ENCODE peak calls at places on chromosomes 11 and 22, in four cellular contexts. One of them, this sample, is unnamed.

GRCh38 chr11:123561046-123561781 is 93.2 kb downstream of the SCN3B start:
- DNase-seq in K562: peak
- DNase-seq in SK-N-SH: peak
- DNase-seq in H1: no peak
- DNase-seq in this sample: peak

GRCh38 chr11:77191823-77192495 is 63.9 kb downstream of the MYO7A start:
- DNase-seq in K562: peak
- DNase-seq in H1: peak
- DNase-seq in SK-N-SH: peak
- DNase-seq in this sample: peak

GRCh38 chr22:41479671-41480396 is 10.9 kb downstream of the ACO2 start:
- DNase-seq in K562: no peak
- DNase-seq in SK-N-SH: no peak
- DNase-seq in H1: peak
- DNase-seq in this sample: peak

GRCh38 chr11:62579252-62579651 is 5.6 kb upstream of the EEF1G start:
- DNase-seq in SK-N-SH: no peak
- DNase-seq in H1: no peak
- DNase-seq in K562: no peak
- DNase-seq in this sample: no peak

GRCh38 chr22:37133304-37134018 is 16.3 kb downstream of the IL2RB start:
- DNase-seq in K562: no peak
- DNase-seq in SK-N-SH: no peak
- DNase-seq in H1: no peak
- DNase-seq in this sample: no peak

GRCh38 chr22:29011200-29011867 is 50.3 kb downstream of the C22orf31 start:
- DNase-seq in H1: no peak
- DNase-seq in SK-N-SH: no peak
- DNase-seq in K562: no peak
- DNase-seq in this sample: no peak

GRCh38 chr22:49521787-49522224 is 305.9 kb downstream of the BRD1 start:
- DNase-seq in H1: no peak
- DNase-seq in K562: no peak
- DNase-seq in SK-N-SH: no peak
- DNase-seq in this sample: no peak

GRCh38 chr11:11173316-11174025 is 179.6 kb downstream of the CSNK2A3 start:
- DNase-seq in H1: no peak
- DNase-seq in K562: no peak
- DNase-seq in SK-N-SH: no peak
- DNase-seq in this sample: no peak

GRCh38 chr11:127066426-127067090 is 66.0 kb upstream of the KIRREL3 start:
- DNase-seq in H1: no peak
- DNase-seq in K562: no peak
- DNase-seq in SK-N-SH: no peak
- DNase-seq in this sample: no peak

GRCh38 chr11:61814958-61815789 is 1.6 kb downstream of the FADS1 start:
- DNase-seq in SK-N-SH: peak
- DNase-seq in H1: peak
- DNase-seq in K562: peak
- DNase-seq in this sample: peak

GRCh38 chr11:79744941-79745340 is 304.1 kb upstream of the TENM4 start:
- DNase-seq in H1: no peak
- DNase-seq in SK-N-SH: no peak
- DNase-seq in K562: no peak
- DNase-seq in this sample: no peak

GRCh38 chr11:126133902-126134301 is 71.2 kb upstream of the CDON start:
- DNase-seq in H1: no peak
- DNase-seq in SK-N-SH: no peak
- DNase-seq in K562: no peak
- DNase-seq in this sample: no peak

GRCh38 chr22:47450876-47451475 is 688.5 kb downstream of the TBC1D22A start:
- DNase-seq in SK-N-SH: peak
- DNase-seq in H1: no peak
- DNase-seq in K562: no peak
- DNase-seq in this sample: no peak

GRCh38 chr11:45304111-45304991 is 18.2 kb upstream of the SYT13 start:
- DNase-seq in H1: no peak
- DNase-seq in K562: no peak
- DNase-seq in SK-N-SH: no peak
- DNase-seq in this sample: no peak

GRCh38 chr11:108774037-108774436 is 109.2 kb downstream of the DDX10 start:
- DNase-seq in H1: no peak
- DNase-seq in K562: no peak
- DNase-seq in SK-N-SH: no peak
- DNase-seq in this sample: no peak

GRCh38 chr11:65354265-65355012 is at the start of gene TIGD3:
- DNase-seq in SK-N-SH: peak
- DNase-seq in H1: peak
- DNase-seq in K562: peak
- DNase-seq in this sample: peak

GRCh38 chr11:65353900-65354264 is 669 bp upstream of the TIGD3 start:
- DNase-seq in K562: no peak
- DNase-seq in H1: no peak
- DNase-seq in SK-N-SH: no peak
- DNase-seq in this sample: peak

GRCh38 chr11:65356394-65356972 is 1.9 kb downstream of the TIGD3 start:
- DNase-seq in H1: no peak
- DNase-seq in SK-N-SH: no peak
- DNase-seq in K562: no peak
- DNase-seq in this sample: no peak

GRCh38 chr11:65355013-65355775 is 643 bp downstream of the TIGD3 start:
- DNase-seq in H1: no peak
- DNase-seq in SK-N-SH: peak
- DNase-seq in K562: peak
- DNase-seq in this sample: peak

GRCh38 chr11:65355776-65356393 is 1.3 kb downstream of the TIGD3 start:
- DNase-seq in K562: no peak
- DNase-seq in H1: no peak
- DNase-seq in SK-N-SH: no peak
- DNase-seq in this sample: peak
- TF ChIP-seq TEAD4 in K562: no peak
- TF ChIP-seq TEAD4 in H1: no peak
- TF ChIP-seq TEAD4 in SK-N-SH: no peak
- TF ChIP-seq TEAD4 in this sample: no peak

GRCh38 chr11:70466596-70466995 is 68.3 kb downstream of the CTTN start:
- DNase-seq in SK-N-SH: no peak
- DNase-seq in K562: no peak
- DNase-seq in H1: no peak
- DNase-seq in this sample: no peak

GRCh38 chr11:70466154-70466553 is 67.8 kb downstream of the CTTN start:
- DNase-seq in H1: no peak
- DNase-seq in K562: peak
- DNase-seq in SK-N-SH: no peak
- DNase-seq in this sample: no peak

GRCh38 chr11:70468256-70469230 is 70.2 kb downstream of the CTTN start:
- DNase-seq in K562: no peak
- DNase-seq in SK-N-SH: no peak
- DNase-seq in H1: no peak
- DNase-seq in this sample: no peak

GRCh38 chr11:70470127-70470526 is 71.8 kb downstream of the CTTN start:
- DNase-seq in H1: no peak
- DNase-seq in SK-N-SH: no peak
- DNase-seq in K562: no peak
- DNase-seq in this sample: no peak

DNA sequence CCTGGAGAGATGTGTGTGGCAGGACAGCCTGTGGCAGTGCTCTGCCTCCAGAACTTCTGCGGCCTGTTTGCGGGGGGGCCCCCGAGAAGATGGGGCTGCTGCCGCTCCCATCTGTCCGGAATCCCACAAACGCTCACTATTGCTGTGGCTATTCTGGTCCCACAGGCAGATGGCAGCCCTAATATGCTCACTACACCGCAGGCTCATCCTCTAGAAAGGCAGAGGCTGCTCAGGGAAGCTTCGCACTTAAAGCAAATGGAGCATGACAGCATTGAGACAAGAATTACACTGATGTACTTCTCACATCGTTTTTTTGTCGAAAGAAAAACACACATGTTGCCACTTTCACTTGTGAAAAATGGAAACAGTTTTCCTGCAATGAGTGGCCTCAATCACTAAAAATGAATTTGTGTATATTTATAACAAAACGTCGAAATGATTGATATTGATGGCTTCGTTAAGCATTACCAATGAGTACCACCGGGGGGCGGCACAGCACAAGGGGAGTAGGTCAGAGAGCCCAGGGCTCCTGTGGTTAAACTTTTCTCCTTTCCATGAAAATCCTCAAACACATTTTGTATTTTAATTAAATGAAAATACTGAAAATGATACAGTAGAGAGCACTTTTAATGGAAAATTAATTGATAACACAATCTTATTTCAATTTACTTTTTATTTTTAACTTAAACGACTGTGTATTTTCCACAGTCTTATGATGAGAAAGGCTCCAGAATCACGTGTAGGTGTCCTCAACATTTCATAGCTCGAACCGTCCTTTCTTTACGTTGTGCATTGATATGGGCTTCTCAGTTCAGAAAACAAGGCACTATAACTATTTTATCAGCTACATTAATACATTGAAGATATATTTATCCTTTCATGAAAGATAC is 69.1 kb downstream of the CTTN start:
- DNase-seq in H1: no peak
- DNase-seq in SK-N-SH: peak
- DNase-seq in K562: peak
- DNase-seq in this sample: peak
- TF ChIP-seq TEAD4 in H1: no peak
- TF ChIP-seq TEAD4 in SK-N-SH: no peak
- TF ChIP-seq TEAD4 in K562: no peak
- TF ChIP-seq TEAD4 in this sample: no peak

GRCh38 chr11:134994431-134994830 is 582.4 kb upstream of the B3GAT1 start:
- DNase-seq in SK-N-SH: no peak
- DNase-seq in H1: no peak
- DNase-seq in K562: no peak
- DNase-seq in this sample: no peak

GRCh38 chr11:134995746-134996145 is 583.7 kb upstream of the B3GAT1 start:
- DNase-seq in H1: no peak
- DNase-seq in K562: no peak
- DNase-seq in SK-N-SH: no peak
- DNase-seq in this sample: no peak

GRCh38 chr11:134997652-134998320 is 585.7 kb upstream of the B3GAT1 start:
- DNase-seq in SK-N-SH: no peak
- DNase-seq in K562: no peak
- DNase-seq in H1: no peak
- DNase-seq in this sample: no peak

GRCh38 chr11:134988495-134988894 is 576.5 kb upstream of the B3GAT1 start:
- DNase-seq in H1: no peak
- DNase-seq in SK-N-SH: no peak
- DNase-seq in K562: no peak
- DNase-seq in this sample: no peak

GRCh38 chr11:134993691-134994243 is 581.7 kb upstream of the B3GAT1 start:
- DNase-seq in SK-N-SH: no peak
- DNase-seq in H1: no peak
- DNase-seq in K562: no peak
- DNase-seq in this sample: no peak
- TF ChIP-seq TEAD4 in SK-N-SH: no peak
- TF ChIP-seq TEAD4 in H1: no peak
- TF ChIP-seq TEAD4 in K562: no peak
- TF ChIP-seq TEAD4 in this sample: no peak

GRCh38 chr11:99818991-99819390 is 798.2 kb downstream of the CNTN5 start:
- DNase-seq in SK-N-SH: no peak
- DNase-seq in H1: no peak
- DNase-seq in K562: no peak
- DNase-seq in this sample: no peak

DNA sequence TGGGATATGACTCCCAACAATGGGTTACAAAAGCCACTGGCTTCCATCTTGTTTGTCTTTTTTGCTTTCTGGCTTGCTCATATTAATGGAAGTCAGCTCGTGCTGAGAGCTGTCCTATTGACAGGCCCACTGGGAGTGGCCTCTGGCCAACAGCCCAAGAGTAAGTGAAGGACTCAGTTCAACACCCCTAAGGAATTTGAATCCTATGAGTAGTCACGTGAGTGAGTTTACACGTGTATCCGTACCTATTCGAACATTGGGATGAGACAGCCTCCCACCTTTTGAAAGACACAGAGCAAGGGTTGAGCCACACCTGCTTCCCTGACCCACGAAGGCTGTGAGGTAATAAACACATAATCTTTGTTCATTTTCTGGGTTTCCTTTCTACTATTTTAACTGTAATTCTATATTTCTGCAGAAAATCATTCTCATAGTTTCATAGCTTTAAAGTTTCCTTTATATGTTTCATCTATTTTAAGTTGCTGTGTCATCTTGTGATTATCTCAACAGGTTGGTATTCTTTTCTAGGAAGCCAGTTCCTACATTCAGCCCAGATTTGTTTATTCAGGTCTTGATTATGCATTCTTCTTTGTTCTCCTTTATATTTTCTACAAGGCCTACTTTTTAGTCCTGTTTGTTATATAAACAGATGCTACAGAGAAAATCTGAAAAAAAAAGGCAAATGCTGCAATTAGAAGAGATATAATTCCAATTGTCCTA is 802.3 kb downstream of the CNTN5 start:
- DNase-seq in SK-N-SH: no peak
- DNase-seq in H1: no peak
- DNase-seq in K562: no peak
- DNase-seq in this sample: no peak
- TF ChIP-seq TEAD4 in SK-N-SH: no peak
- TF ChIP-seq TEAD4 in H1: no peak
- TF ChIP-seq TEAD4 in K562: no peak
- TF ChIP-seq TEAD4 in this sample: no peak

DNA sequence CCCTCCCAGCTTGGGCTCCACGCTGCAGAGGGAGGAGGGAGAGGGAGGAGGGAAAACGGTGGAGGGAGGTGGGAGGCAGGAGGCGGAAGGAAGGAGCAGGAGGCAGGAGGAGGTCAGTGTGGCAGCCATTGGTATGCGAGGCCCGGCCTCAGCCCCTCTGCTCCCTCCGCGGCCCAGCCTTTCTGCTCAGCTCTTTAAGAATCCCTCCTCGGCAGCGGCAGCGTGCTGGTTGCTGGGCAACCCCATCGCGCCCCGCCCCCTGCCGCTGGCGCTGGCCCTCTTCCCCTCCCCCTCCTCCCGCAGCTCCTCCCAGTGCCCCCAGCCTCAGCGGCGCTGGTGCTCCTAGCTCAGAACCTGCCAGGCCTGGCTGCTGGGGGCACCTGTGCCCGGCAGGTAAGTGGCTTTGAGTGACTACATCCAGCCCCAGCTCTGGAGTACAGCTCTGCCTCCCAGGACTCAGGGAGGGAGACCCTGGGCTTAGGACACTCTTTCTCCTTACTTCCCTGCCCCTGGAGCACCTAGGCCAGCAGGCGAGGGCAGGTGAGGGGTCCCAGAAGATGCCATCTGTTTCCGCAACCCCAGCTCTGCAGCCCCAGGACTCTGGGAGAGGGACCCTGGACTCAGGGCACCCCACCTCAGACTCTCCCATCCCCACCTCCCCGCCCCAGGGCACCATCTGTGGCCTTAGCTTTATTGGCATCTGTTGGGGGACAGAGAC is 7.2 kb upstream of the FLRT1 start:
- DNase-seq in SK-N-SH: peak
- DNase-seq in K562: no peak
- DNase-seq in H1: peak
- DNase-seq in this sample: peak
- TF ChIP-seq TEAD4 in SK-N-SH: no peak
- TF ChIP-seq TEAD4 in K562: no peak
- TF ChIP-seq TEAD4 in H1: peak
- TF ChIP-seq TEAD4 in this sample: no peak

GRCh38 chr11:72578051-72578450 is 96.2 kb downstream of the PDE2A start:
- DNase-seq in SK-N-SH: no peak
- DNase-seq in K562: no peak
- DNase-seq in H1: no peak
- DNase-seq in this sample: no peak
- TF ChIP-seq TEAD4 in SK-N-SH: no peak
- TF ChIP-seq TEAD4 in K562: no peak
- TF ChIP-seq TEAD4 in H1: no peak
- TF ChIP-seq TEAD4 in this sample: no peak